ENCODE peak calls at places on chromosomes 6 and 20, in four cellular contexts. L, M, Q and H are unnamed samples.

GRCh38 chr20:43352996-43353395 is 104.7 kb upstream of the SRSF6 start:
- DNase-seq in L (no peak), M (no peak), Q (no peak), H (no peak)

GRCh38 chr6:79646006-79646405 is 14.9 kb downstream of the SH3BGRL2 start:
- DNase-seq in L (no peak), M (no peak), Q (peak; percentile 47), H (peak; percentile 31)

GRCh38 chr6:32977953-32978324 is 9.5 kb downstream of the BRD2 start:
- DNase-seq in L (no peak), M (no peak), Q (no peak), H (no peak)

GRCh38 chr6:118325220-118325860 is 222.8 kb upstream of the PLN start:
- DNase-seq in L (no peak), M (no peak), Q (no peak), H (no peak)

GRCh38 chr6:53014034-53014433 is 18.9 kb upstream of the GSTA4 start:
- DNase-seq in L (no peak), M (no peak), Q (no peak), H (no peak)

GRCh38 chr6:157535354-157536217 is 154.6 kb downstream of the ZDHHC14 start:
- DNase-seq in L (peak; percentile 86), M (peak; percentile 71), Q (no peak), H (no peak)

GRCh38 chr6:162099685-162100084 is 627.9 kb downstream of the PRKN start:
- DNase-seq in L (peak; percentile 42), M (no peak), Q (no peak), H (no peak)

GRCh38 chr6:19180348-19181073 is 656.7 kb upstream of the ID4 start:
- DNase-seq in L (no peak), M (no peak), Q (no peak), H (no peak)

GRCh38 chr6:100886078-100886477 is 4.9 kb upstream of the ASCC3 start:
- DNase-seq in L (no peak), M (no peak), Q (no peak), H (no peak)

GRCh38 chr6:157151989-157152388 is 171.3 kb downstream of the TMEM242 start:
- DNase-seq in L (no peak), M (no peak), Q (no peak), H (no peak)

GRCh38 chr6:108561742-108562502 is 1.2 kb downstream of the FOXO3 start:
- DNase-seq in L (peak; percentile 17), M (no peak), Q (peak; percentile 72), H (no peak)

GRCh38 chr6:34248727-34249468 is at the start of gene SMIM29:
- DNase-seq in L (peak; percentile 94), M (peak; percentile 62), Q (peak; percentile 100), H (peak; percentile 98)

GRCh38 chr20:50567860-50568548 is 57.8 kb downstream of the PTPN1 start:
- DNase-seq in L (no peak), M (no peak), Q (no peak), H (no peak)

GRCh38 chr6:149223120-149223775 is 94.3 kb upstream of the TAB2 start:
- DNase-seq in L (no peak), M (no peak), Q (no peak), H (no peak)

GRCh38 chr20:63215101-63216040 is 560 bp downstream of the YTHDF1 start:
- DNase-seq in L (peak; percentile 79), M (no peak), Q (no peak), H (peak; percentile 68)

GRCh38 chr20:48769111-48769879 is 58.5 kb downstream of the PREX1 start:
- DNase-seq in L (no peak), M (no peak), Q (no peak), H (peak; percentile 28)

GRCh38 chr20:34773726-34774125 is 51.7 kb downstream of the NCOA6 start:
- DNase-seq in L (no peak), M (no peak), Q (no peak), H (no peak)

GRCh38 chr6:134722429-134722828 is 227.5 kb downstream of the ALDH8A1 start:
- DNase-seq in L (no peak), M (no peak), Q (no peak), H (no peak)

GRCh38 chr20:38935967-38936407 is 9.8 kb downstream of the FAM83D start:
- DNase-seq in L (no peak), M (no peak), Q (no peak), H (no peak)

GRCh38 chr20:664576-664975 is 11.0 kb downstream of the SCRT2 start:
- DNase-seq in L (no peak), M (no peak), Q (no peak), H (no peak)

GRCh38 chr6:56868687-56869086 is 86.2 kb upstream of the BEND6 start:
- DNase-seq in L (peak; percentile 68), M (no peak), Q (no peak), H (no peak)
- TF ChIP-seq POLR2AphosphoS5 in L (no peak), M (no peak), Q (no peak), H (no peak)

GRCh38 chr6:38589367-38589720 is 50.4 kb downstream of the BTBD9 start:
- DNase-seq in L (no peak), M (no peak), Q (no peak), H (no peak)

GRCh38 chr6:38588631-38589366 is 50.9 kb downstream of the BTBD9 start:
- DNase-seq in L (peak; percentile 74), M (no peak), Q (no peak), H (no peak)

GRCh38 chr6:38594008-38594665 is 45.6 kb downstream of the BTBD9 start:
- DNase-seq in L (no peak), M (no peak), Q (no peak), H (no peak)

GRCh38 chr6:38591451-38591850 is 48.3 kb downstream of the BTBD9 start:
- DNase-seq in L (no peak), M (no peak), Q (no peak), H (no peak)

DNA sequence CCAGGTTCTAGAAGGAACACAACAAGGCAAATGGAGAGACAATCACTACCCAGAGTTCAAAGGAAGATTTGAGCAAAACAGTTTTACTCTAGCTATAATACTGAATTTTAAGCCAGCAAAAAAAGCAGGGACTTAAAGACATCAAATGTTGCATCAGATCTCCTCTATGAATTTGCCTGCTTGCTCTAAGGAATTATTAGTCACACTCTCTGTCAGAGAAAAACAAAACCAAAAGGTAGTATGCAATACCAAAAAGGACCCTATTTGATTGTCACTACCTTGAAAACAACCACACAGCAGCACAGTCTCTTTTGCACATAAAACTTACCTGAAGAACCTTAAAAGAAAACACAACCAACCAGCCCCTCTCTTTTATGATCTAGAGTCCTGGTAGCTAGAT is 46.3 kb downstream of the BTBD9 start:
- DNase-seq in L (no peak), M (no peak), Q (no peak), H (no peak)
- TF ChIP-seq BRCA1 in L (no peak), M (no peak), Q (no peak), H (no peak)

DNA sequence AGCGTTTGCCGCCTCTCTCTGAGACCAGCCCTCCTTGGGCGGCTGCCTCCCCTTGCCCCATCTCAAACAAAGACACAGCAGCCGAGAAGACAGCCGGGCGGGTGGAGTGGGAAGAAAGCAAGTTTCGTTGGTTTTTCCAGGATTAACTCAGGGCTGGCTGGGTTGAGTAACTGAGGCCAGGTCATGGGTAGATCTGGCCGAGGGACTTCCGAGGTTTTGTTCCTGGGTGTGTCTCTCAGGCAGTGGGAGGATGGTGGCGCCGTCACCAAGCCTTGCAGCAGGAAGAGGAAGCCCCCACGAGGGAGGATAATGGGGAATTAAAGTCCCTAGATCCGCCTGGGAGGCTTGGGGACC is 167.2 kb downstream of the TTLL2 start:
- DNase-seq in L (no peak), M (no peak), Q (no peak), H (no peak)
- TF ChIP-seq POLR2AphosphoS5 in L (no peak), M (no peak), Q (no peak), H (no peak)

DNA sequence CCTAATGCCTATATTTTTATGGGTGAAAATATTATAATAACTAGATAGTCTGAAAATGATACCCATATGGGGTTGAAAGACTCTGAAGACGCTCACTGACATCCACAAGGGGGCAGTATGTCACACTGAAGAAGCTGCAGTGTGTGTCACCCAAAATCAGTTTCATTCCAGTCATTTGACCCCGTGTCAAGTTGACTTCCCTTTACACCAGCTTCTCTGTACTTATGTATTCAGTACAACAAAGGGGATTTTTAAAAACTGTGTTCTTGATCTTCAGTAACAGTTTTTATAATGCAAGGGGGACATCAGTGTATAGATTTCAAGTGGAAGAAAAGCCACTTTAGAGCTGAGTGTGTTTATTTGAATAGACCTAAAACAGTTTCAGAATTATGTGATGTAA is 19.3 kb downstream of the FAXC start:
- DNase-seq in L (peak; percentile 52), M (peak; percentile 71), Q (no peak), H (peak; percentile 75)
- TF ChIP-seq BRCA1 in L (no peak), M (no peak), Q (no peak), H (no peak)

DNA sequence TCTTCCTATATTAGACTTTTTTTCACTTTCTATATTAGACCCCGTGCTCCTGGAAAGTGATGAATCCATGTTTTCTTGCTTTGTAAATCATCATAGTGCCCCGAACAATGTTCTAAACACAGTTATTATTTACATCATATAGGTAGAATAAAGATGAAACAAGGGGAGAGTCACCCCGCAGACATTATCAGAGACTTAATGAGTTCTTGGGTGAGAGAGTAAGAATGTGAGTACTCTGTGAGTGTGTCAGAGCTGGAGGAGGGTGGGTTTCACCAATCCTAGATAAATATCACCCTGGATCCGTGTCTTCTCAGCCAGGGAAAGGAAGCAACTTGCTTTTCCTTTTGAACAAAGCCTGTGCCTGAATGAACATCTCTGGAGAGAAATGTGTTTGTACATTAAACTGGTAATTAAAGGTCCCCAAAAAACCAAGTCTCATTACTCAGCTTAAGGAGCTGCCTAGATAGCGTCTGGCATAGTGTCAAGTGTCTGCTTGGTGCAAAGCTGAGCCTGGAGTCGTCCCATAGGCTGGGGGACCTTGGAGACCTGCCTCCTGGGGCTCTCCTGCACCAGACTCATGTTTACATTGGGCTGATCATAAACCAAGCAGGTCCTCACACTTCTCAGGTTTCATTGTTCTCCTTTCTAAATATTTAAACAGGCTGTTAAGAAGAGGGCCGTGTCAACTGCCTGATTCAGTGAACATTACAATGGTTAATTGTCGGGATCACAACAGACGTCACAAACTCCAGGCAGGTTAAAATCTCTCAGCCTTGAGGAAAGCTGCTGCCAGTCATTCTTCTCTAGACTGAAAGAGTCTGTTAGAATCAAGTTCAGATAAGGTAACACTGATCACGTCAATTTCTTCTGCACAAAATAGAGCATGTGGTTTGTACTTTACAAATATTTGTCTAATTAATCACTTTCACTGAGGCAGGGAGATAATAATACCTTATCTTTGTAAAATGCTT is 179.7 kb upstream of the MYLIP start:
- DNase-seq in L (peak; percentile 77), M (no peak), Q (no peak), H (peak; percentile 75)
- TF ChIP-seq POLR2AphosphoS5 in L (no peak), M (no peak), Q (no peak), H (no peak)

GRCh38 chr6:119575721-119576120 is 226.2 kb upstream of the MAN1A1 start:
- DNase-seq in L (no peak), M (no peak), Q (no peak), H (peak; percentile 10)
- TF ChIP-seq BRCA1 in L (no peak), M (no peak), Q (no peak), H (no peak)

GRCh38 chr20:46400253-46400652 is 6.2 kb downstream of the ELMO2 start:
- DNase-seq in L (no peak), M (no peak), Q (no peak), H (no peak)
- TF ChIP-seq POLR2AphosphoS5 in L (no peak), M (no peak), Q (no peak), H (no peak)

DNA sequence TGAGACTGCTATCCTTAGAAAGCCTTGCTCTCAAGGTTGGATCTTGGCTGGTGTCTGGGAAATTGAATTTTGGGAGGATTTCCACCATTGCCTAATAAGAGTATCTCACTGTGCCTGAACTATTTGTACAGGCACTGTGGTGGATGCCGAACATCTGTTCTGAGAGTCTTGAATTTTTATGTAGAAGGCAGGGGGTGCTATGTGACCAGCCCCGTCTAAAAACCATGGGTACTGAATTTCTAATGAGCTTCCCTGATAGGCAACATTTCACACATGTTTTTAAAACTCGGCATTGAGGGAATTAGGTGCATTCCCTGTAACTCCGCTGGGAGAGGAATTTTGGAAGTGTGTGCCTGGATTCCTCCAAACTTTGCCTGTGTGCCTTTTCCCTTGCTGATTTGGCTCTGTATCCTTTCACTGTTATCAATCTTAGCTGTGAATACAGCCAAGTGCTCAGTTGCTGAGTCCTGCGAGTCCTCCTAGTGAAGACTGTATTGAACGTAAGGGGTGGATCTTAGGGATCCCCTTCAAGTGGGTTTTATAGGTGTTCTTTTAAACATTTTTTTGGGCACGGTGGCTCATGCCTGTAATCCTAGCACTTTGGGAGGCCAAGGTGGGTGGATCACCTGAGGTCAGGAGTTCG is 27.6 kb upstream of the SCAF8 start:
- DNase-seq in L (no peak), M (no peak), Q (no peak), H (no peak)
- TF ChIP-seq BRCA1 in L (no peak), M (no peak), Q (no peak), H (no peak)